ENCODE peak calls at places on chromosomes 11 and 22, in six cellular contexts. One of them, this sample, is unnamed.

GRCh38 chr22:42695294-42695693 is 25.4 kb downstream of the A4GALT start:
- DNase-seq in transverse colon: no peak
- DNase-seq in body of pancreas: no peak
- DNase-seq in GM13977: no peak
- DNase-seq in WTC11: no peak
- DNase-seq in heart left ventricle: no peak
- DNase-seq in this sample: no peak

GRCh38 chr11:90204832-90205646 is 17.8 kb downstream of the CHORDC1 start:
- DNase-seq in WTC11: no peak
- DNase-seq in GM13977: peak; percentile 20
- DNase-seq in body of pancreas: peak; percentile 22
- DNase-seq in transverse colon: no peak
- DNase-seq in heart left ventricle: no peak
- DNase-seq in this sample: peak; percentile 58

GRCh38 chr11:123438191-123438627 is 8.1 kb downstream of the GRAMD1B start:
- DNase-seq in body of pancreas: no peak
- DNase-seq in transverse colon: no peak
- DNase-seq in WTC11: peak; percentile 28
- DNase-seq in heart left ventricle: no peak
- DNase-seq in GM13977: no peak
- DNase-seq in this sample: no peak

GRCh38 chr11:63866211-63866610 is 27.3 kb downstream of the MARK2 start:
- DNase-seq in body of pancreas: peak; percentile 88
- DNase-seq in GM13977: peak; percentile 84
- DNase-seq in WTC11: no peak
- DNase-seq in transverse colon: peak; percentile 85
- DNase-seq in heart left ventricle: no peak
- DNase-seq in this sample: peak; percentile 55

GRCh38 chr11:131744847-131745246 is 374.4 kb downstream of the NTM start:
- DNase-seq in GM13977: no peak
- DNase-seq in WTC11: no peak
- DNase-seq in body of pancreas: no peak
- DNase-seq in heart left ventricle: no peak
- DNase-seq in transverse colon: no peak
- DNase-seq in this sample: peak; percentile 27

GRCh38 chr22:30023099-30023498 is 57.2 kb upstream of the HORMAD2 start:
- DNase-seq in body of pancreas: no peak
- DNase-seq in transverse colon: no peak
- DNase-seq in heart left ventricle: no peak
- DNase-seq in WTC11: no peak
- DNase-seq in GM13977: no peak
- DNase-seq in this sample: no peak

GRCh38 chr11:1876361-1877063 is 15.2 kb downstream of the PRR33 start:
- DNase-seq in heart left ventricle: peak; percentile 85
- DNase-seq in GM13977: no peak
- DNase-seq in WTC11: peak; percentile 77
- DNase-seq in body of pancreas: peak; percentile 48
- DNase-seq in transverse colon: peak; percentile 60
- DNase-seq in this sample: no peak

GRCh38 chr11:120112174-120112796 is 25.6 kb downstream of the TRIM29 start:
- DNase-seq in WTC11: peak; percentile 35
- DNase-seq in GM13977: no peak
- DNase-seq in heart left ventricle: no peak
- DNase-seq in transverse colon: no peak
- DNase-seq in body of pancreas: no peak
- DNase-seq in this sample: no peak

GRCh38 chr22:41288245-41288946 is 2.4 kb upstream of the RANGAP1 start:
- DNase-seq in GM13977: no peak
- DNase-seq in WTC11: no peak
- DNase-seq in body of pancreas: peak; percentile 74
- DNase-seq in heart left ventricle: no peak
- DNase-seq in transverse colon: peak; percentile 35
- DNase-seq in this sample: peak; percentile 94

GRCh38 chr11:46490576-46491100 is 99.1 kb upstream of the CHRM4 start:
- DNase-seq in WTC11: no peak
- DNase-seq in heart left ventricle: no peak
- DNase-seq in transverse colon: no peak
- DNase-seq in GM13977: no peak
- DNase-seq in body of pancreas: no peak
- DNase-seq in this sample: peak; percentile 63

GRCh38 chr11:78101073-78101472 is 21.4 kb upstream of the NDUFC2 start:
- DNase-seq in GM13977: no peak
- DNase-seq in body of pancreas: no peak
- DNase-seq in WTC11: no peak
- DNase-seq in transverse colon: no peak
- DNase-seq in heart left ventricle: no peak
- DNase-seq in this sample: no peak

GRCh38 chr11:130653838-130654601 is 205.6 kb downstream of the ADAMTS15 start:
- DNase-seq in heart left ventricle: peak; percentile 84
- DNase-seq in GM13977: no peak
- DNase-seq in body of pancreas: peak; percentile 78
- DNase-seq in transverse colon: peak; percentile 64
- DNase-seq in WTC11: no peak
- DNase-seq in this sample: no peak

GRCh38 chr22:31241200-31241599 is 29.1 kb downstream of the LIMK2 start:
- DNase-seq in heart left ventricle: no peak
- DNase-seq in WTC11: no peak
- DNase-seq in body of pancreas: no peak
- DNase-seq in GM13977: no peak
- DNase-seq in transverse colon: no peak
- DNase-seq in this sample: no peak

GRCh38 chr11:47351159-47352126 is 1.1 kb downstream of the MYBPC3 start:
- DNase-seq in GM13977: no peak
- DNase-seq in body of pancreas: peak; percentile 73
- DNase-seq in heart left ventricle: peak; percentile 81
- DNase-seq in WTC11: no peak
- DNase-seq in transverse colon: no peak
- DNase-seq in this sample: no peak

GRCh38 chr11:37177721-37178120 is 579.7 kb upstream of the RAG2 start:
- DNase-seq in heart left ventricle: no peak
- DNase-seq in WTC11: no peak
- DNase-seq in GM13977: no peak
- DNase-seq in body of pancreas: no peak
- DNase-seq in transverse colon: no peak
- DNase-seq in this sample: no peak

GRCh38 chr11:126039485-126040271 is 23.0 kb downstream of the CDON start:
- DNase-seq in transverse colon: no peak
- DNase-seq in WTC11: no peak
- DNase-seq in GM13977: no peak
- DNase-seq in heart left ventricle: no peak
- DNase-seq in body of pancreas: no peak
- DNase-seq in this sample: peak; percentile 33

GRCh38 chr11:27398413-27398780 is 35.4 kb upstream of the CCDC34 start:
- DNase-seq in GM13977: no peak
- DNase-seq in transverse colon: no peak
- DNase-seq in WTC11: no peak
- DNase-seq in heart left ventricle: no peak
- DNase-seq in body of pancreas: no peak
- DNase-seq in this sample: no peak

GRCh38 chr11:113991718-113992458 is 17.0 kb downstream of the HTR3A start:
- DNase-seq in heart left ventricle: no peak
- DNase-seq in WTC11: no peak
- DNase-seq in GM13977: no peak
- DNase-seq in body of pancreas: no peak
- DNase-seq in transverse colon: no peak
- DNase-seq in this sample: no peak

GRCh38 chr11:45658292-45658991 is 7.0 kb downstream of the CHST1 start:
- DNase-seq in body of pancreas: peak; percentile 52
- DNase-seq in GM13977: no peak
- DNase-seq in WTC11: peak; percentile 80
- DNase-seq in heart left ventricle: peak; percentile 87
- DNase-seq in transverse colon: peak; percentile 44
- DNase-seq in this sample: no peak

GRCh38 chr11:761526-762108 is 14.4 kb downstream of the TALDO1 start:
- DNase-seq in GM13977: no peak
- DNase-seq in body of pancreas: no peak
- DNase-seq in WTC11: no peak
- DNase-seq in transverse colon: no peak
- DNase-seq in heart left ventricle: no peak
- DNase-seq in this sample: no peak

GRCh38 chr22:35463231-35463933 is 63.4 kb downstream of the MCM5 start:
- DNase-seq in body of pancreas: no peak
- DNase-seq in transverse colon: no peak
- DNase-seq in GM13977: no peak
- DNase-seq in heart left ventricle: no peak
- DNase-seq in WTC11: no peak
- DNase-seq in this sample: no peak

GRCh38 chr22:35470903-35471321 is 69.7 kb upstream of the RASD2 start:
- DNase-seq in heart left ventricle: no peak
- DNase-seq in body of pancreas: no peak
- DNase-seq in WTC11: no peak
- DNase-seq in GM13977: no peak
- DNase-seq in transverse colon: no peak
- DNase-seq in this sample: no peak

GRCh38 chr22:35464399-35464798 is 64.5 kb downstream of the MCM5 start:
- DNase-seq in transverse colon: no peak
- DNase-seq in heart left ventricle: no peak
- DNase-seq in GM13977: no peak
- DNase-seq in WTC11: no peak
- DNase-seq in body of pancreas: no peak
- DNase-seq in this sample: peak; percentile 67

GRCh38 chr22:35465109-35465701 is 65.3 kb downstream of the MCM5 start:
- DNase-seq in transverse colon: peak; percentile 34
- DNase-seq in heart left ventricle: no peak
- DNase-seq in body of pancreas: peak; percentile 21
- DNase-seq in WTC11: no peak
- DNase-seq in GM13977: no peak
- DNase-seq in this sample: no peak

DNA sequence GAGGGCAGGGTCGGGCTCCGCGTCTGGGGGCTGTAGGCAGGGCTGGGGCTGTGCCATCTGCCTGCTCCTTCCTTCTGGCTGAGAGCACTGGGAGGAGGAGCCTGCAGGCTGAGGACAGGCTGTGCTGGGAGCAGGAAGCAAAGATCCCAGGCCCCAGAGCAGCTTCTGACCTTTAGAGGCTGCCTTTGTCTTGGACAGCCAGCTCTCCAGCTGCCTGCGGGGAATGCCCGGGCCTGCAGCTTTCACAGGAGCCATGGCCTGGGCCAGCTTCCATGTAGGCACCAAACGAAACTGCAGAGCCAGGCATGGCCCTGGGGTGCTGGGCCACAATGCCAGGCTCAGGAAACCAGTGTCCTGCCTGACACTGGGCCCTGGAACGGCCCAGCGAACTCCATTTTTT is 67.8 kb downstream of the MCM5 start:
- DNase-seq in heart left ventricle: peak; percentile 74
- DNase-seq in transverse colon: peak; percentile 71
- DNase-seq in WTC11: no peak
- DNase-seq in GM13977: no peak
- DNase-seq in body of pancreas: peak; percentile 62
- DNase-seq in this sample: no peak
- TF ChIP-seq CTCF in heart left ventricle: no peak
- TF ChIP-seq CTCF in transverse colon: no peak
- TF ChIP-seq CTCF in WTC11: no peak
- TF ChIP-seq CTCF in GM13977: no peak
- TF ChIP-seq CTCF in body of pancreas: no peak
- TF ChIP-seq CTCF in this sample: no peak

GRCh38 chr11:116100016-116100415 is 595.8 kb upstream of the CADM1 start:
- DNase-seq in WTC11: no peak
- DNase-seq in GM13977: no peak
- DNase-seq in heart left ventricle: no peak
- DNase-seq in body of pancreas: no peak
- DNase-seq in transverse colon: no peak
- DNase-seq in this sample: no peak
- TF ChIP-seq CTCF in WTC11: no peak
- TF ChIP-seq CTCF in GM13977: no peak
- TF ChIP-seq CTCF in heart left ventricle: no peak
- TF ChIP-seq CTCF in body of pancreas: no peak
- TF ChIP-seq CTCF in transverse colon: no peak
- TF ChIP-seq CTCF in this sample: no peak

GRCh38 chr11:36071917-36072500 is 128.1 kb downstream of the LDLRAD3 start:
- DNase-seq in body of pancreas: no peak
- DNase-seq in heart left ventricle: no peak
- DNase-seq in GM13977: no peak
- DNase-seq in WTC11: no peak
- DNase-seq in transverse colon: no peak
- DNase-seq in this sample: no peak

GRCh38 chr11:36066891-36067290 is 123.0 kb downstream of the LDLRAD3 start:
- DNase-seq in WTC11: no peak
- DNase-seq in heart left ventricle: no peak
- DNase-seq in transverse colon: no peak
- DNase-seq in body of pancreas: no peak
- DNase-seq in GM13977: no peak
- DNase-seq in this sample: no peak

GRCh38 chr11:36070215-36070976 is 126.5 kb downstream of the LDLRAD3 start:
- DNase-seq in body of pancreas: no peak
- DNase-seq in heart left ventricle: no peak
- DNase-seq in transverse colon: no peak
- DNase-seq in GM13977: no peak
- DNase-seq in WTC11: peak; percentile 31
- DNase-seq in this sample: no peak

GRCh38 chr11:36073411-36074203 is 129.7 kb downstream of the LDLRAD3 start:
- DNase-seq in GM13977: no peak
- DNase-seq in body of pancreas: peak; percentile 26
- DNase-seq in transverse colon: no peak
- DNase-seq in WTC11: no peak
- DNase-seq in heart left ventricle: peak; percentile 47
- DNase-seq in this sample: peak; percentile 74

DNA sequence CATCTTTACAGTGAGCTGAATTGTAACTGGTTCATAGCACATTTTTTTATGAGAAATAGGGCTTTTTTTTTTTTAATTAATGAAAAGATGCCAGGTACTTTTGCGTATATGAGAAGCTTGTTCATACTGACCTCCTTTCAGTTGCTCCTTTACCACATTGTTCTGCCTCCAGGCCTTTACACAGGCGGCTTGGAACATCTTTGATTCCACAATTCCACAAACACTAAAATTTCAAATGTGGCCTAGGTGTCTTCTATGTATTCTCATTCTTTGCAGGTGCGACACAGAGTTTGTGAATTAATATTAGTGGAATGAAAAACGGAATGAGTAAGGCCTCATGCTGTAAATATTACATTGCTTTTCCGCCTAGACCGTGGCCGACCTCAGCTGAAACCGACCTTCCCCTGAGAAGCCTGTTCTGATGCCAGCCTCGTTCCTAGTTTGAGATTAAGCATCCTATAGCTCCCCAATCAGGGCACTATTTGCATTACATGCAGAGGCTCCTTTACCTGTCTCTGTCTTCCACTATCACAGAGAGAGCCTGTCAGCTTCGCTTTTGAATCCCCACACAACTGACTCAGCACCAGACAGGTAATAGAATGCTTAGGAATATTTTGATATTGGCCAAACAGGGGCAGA is 125.8 kb downstream of the LDLRAD3 start:
- DNase-seq in transverse colon: no peak
- DNase-seq in GM13977: no peak
- DNase-seq in WTC11: peak; percentile 34
- DNase-seq in heart left ventricle: no peak
- DNase-seq in body of pancreas: no peak
- DNase-seq in this sample: peak; percentile 30
- TF ChIP-seq CTCF in transverse colon: no peak
- TF ChIP-seq CTCF in GM13977: peak; percentile 18
- TF ChIP-seq CTCF in WTC11: no peak
- TF ChIP-seq CTCF in heart left ventricle: no peak
- TF ChIP-seq CTCF in body of pancreas: no peak
- TF ChIP-seq CTCF in this sample: peak; percentile 32

GRCh38 chr11:17378655-17379054 is 9.8 kb downstream of the KCNJ11 start:
- DNase-seq in body of pancreas: no peak
- DNase-seq in heart left ventricle: no peak
- DNase-seq in WTC11: no peak
- DNase-seq in transverse colon: no peak
- DNase-seq in GM13977: no peak
- DNase-seq in this sample: peak; percentile 89
- TF ChIP-seq CTCF in body of pancreas: no peak
- TF ChIP-seq CTCF in heart left ventricle: no peak
- TF ChIP-seq CTCF in WTC11: no peak
- TF ChIP-seq CTCF in transverse colon: no peak
- TF ChIP-seq CTCF in GM13977: no peak
- TF ChIP-seq CTCF in this sample: no peak

This sample was measured in bronchial epithelial cell.